ENCODE peak calls at places on chromosomes 3 and 15, in eight cellular contexts. L is NCI-H345; G is stomach; I is bronchial epithelial cell; N is stimulated activated CD8-positive, alpha-beta memory T cell treated with anti-CD3 and anti-CD28 coated beads, Interleukin-7, amount 100 ng/mL, for 48 hours; V is NCI-H774; C is GM03348; P is GM12865. Q is an unnamed sample.

GRCh38 chr15:26442680-26443079 is 330.2 kb downstream of the GABRB3 start:
- DNase-seq in G (no peak), C (no peak), P (no peak), N (no peak), V (no peak), L (no peak), I (no peak), Q (no peak)

GRCh38 chr3:155809181-155809580 is 3.1 kb upstream of the C3orf33 start:
- DNase-seq in C (peak), N (no peak), L (no peak), I (peak), G (no peak), V (no peak), P (no peak), Q (no peak)

GRCh38 chr3:178492496-178492895 is 43.7 kb upstream of the KCNMB2 start:
- DNase-seq in L (no peak), V (peak), P (no peak), C (no peak), N (no peak), I (no peak), G (no peak), Q (no peak)

GRCh38 chr3:83048556-83048955 is 1287.1 kb upstream of the GBE1 start:
- DNase-seq in G (no peak), N (no peak), C (no peak), V (no peak), I (no peak), P (no peak), L (no peak), Q (no peak)

GRCh38 chr15:75921732-75922703 is 18.3 kb downstream of the FBXO22 start:
- DNase-seq in G (peak), C (peak), N (no peak), P (peak), L (no peak), I (peak), V (no peak), Q (peak)

GRCh38 chr3:66702126-66702525 is 201.3 kb upstream of the LRIG1 start:
- DNase-seq in P (no peak), N (no peak), V (no peak), I (no peak), C (no peak), G (no peak), L (no peak), Q (no peak)

GRCh38 chr15:99014803-99015676 is 7.4 kb upstream of the PGPEP1L start:
- DNase-seq in I (peak), L (peak), N (peak), C (peak), V (no peak), P (peak), G (peak), Q (no peak)

GRCh38 chr3:170632780-170633179 is 46.9 kb upstream of the SLC7A14 start:
- DNase-seq in I (peak), C (peak), P (peak), V (peak), G (no peak), L (peak), N (no peak), Q (peak)

GRCh38 chr3:9777695-9778023 is 7.9 kb upstream of the CAMK1 start:
- DNase-seq in V (no peak), I (no peak), G (no peak), N (no peak), C (no peak), P (no peak), L (no peak), Q (no peak)

GRCh38 chr15:91380114-91380513 is 280.1 kb downstream of the SV2B start:
- DNase-seq in I (peak), C (no peak), L (no peak), G (no peak), V (no peak), P (no peak), N (no peak), Q (no peak)

GRCh38 chr3:59237121-59237520 is 187.3 kb upstream of the CFAP20DC start:
- DNase-seq in L (no peak), G (no peak), C (peak), N (no peak), V (no peak), I (peak), P (no peak), Q (no peak)

GRCh38 chr15:40364259-40364658 is 6.2 kb downstream of the DISP2 start:
- DNase-seq in P (no peak), N (no peak), V (no peak), I (no peak), G (no peak), C (no peak), L (no peak), Q (no peak)

GRCh38 chr15:101277943-101278564 is 769 bp upstream of the SELENOS start:
- DNase-seq in L (no peak), G (no peak), C (no peak), N (no peak), V (no peak), P (no peak), I (no peak), Q (no peak)

GRCh38 chr15:46408312-46408711 is 773.5 kb downstream of the SQOR start:
- DNase-seq in G (no peak), L (peak), P (no peak), C (no peak), I (no peak), V (no peak), N (no peak), Q (no peak)

GRCh38 chr15:82710926-82711490 is 1.3 kb upstream of the AP3B2 start:
- DNase-seq in C (no peak), I (no peak), V (no peak), N (no peak), L (no peak), P (no peak), G (no peak), Q (no peak)

GRCh38 chr3:102230057-102230456 is 204.8 kb upstream of the ZPLD1 start:
- DNase-seq in C (no peak), N (no peak), L (no peak), G (no peak), I (no peak), V (no peak), P (no peak), Q (peak)

GRCh38 chr3:19149388-19149787 is 1.1 kb downstream of the KCNH8 start:
- DNase-seq in N (no peak), G (no peak), C (peak), L (peak), V (no peak), P (peak), I (peak), Q (peak)

GRCh38 chr15:92541197-92542190 is 114.1 kb downstream of the FAM174B start:
- DNase-seq in P (no peak), N (no peak), I (peak), G (no peak), L (peak), V (no peak), C (no peak), Q (no peak)

Q was measured in OCI-LY7.